ENCODE peak calls at places on chromosomes 7 and 10, in ten cellular contexts. B, Y, V, O, N, J, H, X, Z and T are unnamed samples.
A peak's percentile ranks its signal among the peaks of the same experiment; 100 is the strongest.

GRCh38 chr10:63712717-63713115 is 191.5 kb downstream of the REEP3 start:
- DNase-seq in Z (no peak), H (no peak), Y (no peak), X (no peak), O (no peak), V (no peak), J (no peak), B (no peak), N (no peak), T (no peak)

GRCh38 chr7:29285451-29285807 is 90.9 kb downstream of the CHN2 start:
- DNase-seq in B (no peak), Y (no peak), N (peak; percentile 20), V (no peak), J (peak; percentile 96), H (no peak), O (no peak), X (no peak), Z (no peak), T (no peak)

GRCh38 chr10:93098816-93099215 is 25.1 kb downstream of the CYP26A1 start:
- DNase-seq in Z (no peak), Y (peak; percentile 2), V (no peak), X (no peak), B (no peak), O (no peak), N (no peak), J (no peak), H (no peak), T (no peak)

GRCh38 chr7:48085433-48085791 is 3.7 kb upstream of the UPP1 start:
- DNase-seq in V (no peak), N (no peak), O (no peak), H (no peak), Y (no peak), J (no peak), B (no peak), Z (no peak), X (no peak), T (no peak)

GRCh38 chr10:100510533-100511308 is 8.9 kb downstream of the SEC31B start:
- DNase-seq in N (no peak), X (no peak), J (no peak), V (peak; percentile 28), H (no peak), Z (no peak), B (no peak), Y (no peak), O (no peak), T (no peak)

GRCh38 chr7:134766779-134767566 is 12.5 kb upstream of the CALD1 start:
- DNase-seq in X (peak; percentile 40), V (no peak), Y (no peak), N (no peak), B (no peak), H (no peak), Z (no peak), O (no peak), J (peak; percentile 68), T (no peak)

GRCh38 chr7:76048668-76048988 is 722 bp downstream of the MDH2 start:
- DNase-seq in Z (no peak), O (no peak), V (no peak), Y (peak; percentile 47), J (no peak), X (no peak), B (no peak), H (peak; percentile 59), N (peak; percentile 29), T (peak; percentile 56)

GRCh38 chr10:132788180-132788830 is 2.4 kb upstream of the NKX6-2 start:
- DNase-seq in X (no peak), B (peak; percentile 62), V (no peak), O (no peak), H (peak; percentile 73), Z (no peak), Y (no peak), J (no peak), N (peak; percentile 55), T (no peak)

GRCh38 chr10:119493155-119493554 is 49.4 kb downstream of the RGS10 start:
- DNase-seq in J (no peak), H (no peak), O (no peak), Z (no peak), B (no peak), Y (no peak), V (no peak), N (no peak), X (no peak), T (no peak)

GRCh38 chr10:131206136-131206995 is 105.2 kb downstream of the TCERG1L start:
- DNase-seq in J (no peak), Y (no peak), B (no peak), Z (no peak), O (no peak), N (no peak), V (no peak), X (no peak), H (no peak), T (no peak)

GRCh38 chr7:120996333-120996982 is 7.9 kb downstream of the CPED1 start:
- DNase-seq in Z (no peak), V (peak; percentile 56), H (no peak), Y (peak; percentile 88), B (no peak), O (peak; percentile 81), X (peak; percentile 90), J (peak; percentile 82), N (no peak), T (peak; percentile 27)

GRCh38 chr10:17454181-17454800 is at the start of gene ST8SIA6:
- DNase-seq in V (no peak), Y (peak; percentile 51), B (peak; percentile 77), H (peak; percentile 83), O (no peak), X (no peak), J (peak; percentile 37), N (peak; percentile 37), Z (peak; percentile 70), T (peak; percentile 69)

GRCh38 chr10:20981419-20981953 is 84.4 kb upstream of the NEBL start:
- DNase-seq in V (no peak), N (no peak), B (no peak), O (no peak), H (no peak), Y (no peak), Z (no peak), J (no peak), X (no peak), T (no peak)

GRCh38 chr7:149261321-149261828 is 621 bp upstream of the ZNF783 start:
- DNase-seq in Y (no peak), Z (no peak), O (no peak), V (no peak), X (peak; percentile 13), B (no peak), J (peak; percentile 69), H (peak; percentile 22), N (peak; percentile 22), T (no peak)

GRCh38 chr7:111855161-111855841 is 293.0 kb upstream of the IMMP2L start:
- DNase-seq in Y (peak; percentile 69), N (peak; percentile 58), Z (no peak), B (peak; percentile 51), X (peak; percentile 27), H (peak; percentile 59), J (peak; percentile 39), O (peak; percentile 23), V (no peak), T (no peak)

GRCh38 chr7:92645531-92646061 is 55.4 kb upstream of the FAM133B start:
- DNase-seq in O (peak; percentile 57), B (peak; percentile 71), Z (no peak), N (peak; percentile 91), X (no peak), H (peak; percentile 25), V (no peak), Y (peak; percentile 87), J (peak; percentile 46), T (no peak)
- H3K4me1 ChIP-seq in O (peaks cover 35% of the 10 kb centered on the region), B (peaks cover 43% of the 10 kb centered on the region), Z (peaks cover 5% of the 10 kb centered on the region), N (peaks cover 74% of the 10 kb centered on the region), X (peaks cover 18% of the 10 kb centered on the region), H (peaks cover 7% of the 10 kb centered on the region), V (no peaks in the 10 kb centered on the region), Y (peaks cover 25% of the 10 kb centered on the region), J (peaks cover 33% of the 10 kb centered on the region), T (peaks cover 11% of the 10 kb centered on the region)

DNA sequence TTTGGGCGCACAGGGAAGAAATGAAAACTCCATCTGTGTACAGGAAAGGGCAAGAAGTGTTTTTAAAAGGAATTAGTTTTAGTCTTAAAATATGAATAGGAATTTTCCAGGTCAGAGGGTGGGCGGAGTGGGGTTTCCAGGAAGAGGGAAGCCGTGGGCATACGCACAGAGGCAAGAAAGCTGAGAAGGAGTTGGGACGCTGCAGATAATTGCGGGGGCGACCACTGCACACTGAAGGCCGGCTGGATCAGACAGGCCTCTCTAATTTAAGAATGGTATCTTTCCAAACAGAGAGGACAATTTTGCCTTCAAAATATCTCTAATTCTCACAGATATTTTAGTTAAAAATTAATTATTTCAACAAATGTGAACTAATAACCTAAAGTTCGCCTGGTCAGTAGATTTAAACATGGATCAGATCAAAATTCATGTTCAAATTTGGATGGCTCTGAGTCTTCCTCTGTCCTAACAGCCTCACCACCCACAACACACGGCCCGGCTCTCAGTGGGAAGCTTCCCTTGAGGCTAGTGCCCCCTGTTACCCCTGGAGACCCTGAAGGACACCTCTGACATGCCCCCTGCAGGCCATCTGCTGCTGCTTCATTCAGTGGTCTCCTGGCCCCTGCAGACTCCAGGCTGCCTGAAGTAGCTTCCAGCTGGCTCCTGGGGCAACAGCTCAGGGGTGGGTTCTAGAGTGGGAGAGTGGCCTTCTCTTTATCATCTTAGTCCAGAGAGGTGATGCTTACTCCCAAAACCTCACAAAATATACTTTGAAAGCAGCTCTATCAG is 189.3 kb upstream of the INHBA start:
- DNase-seq in B (no peak), H (peak; percentile 28), X (no peak), J (no peak), Z (peak; percentile 11), V (no peak), N (no peak), O (no peak), Y (no peak), T (no peak)
- TF ChIP-seq CTCF in B (no peak), H (peak; percentile 43), X (no peak), J (no peak), Z (peak; percentile 36), V (no peak), N (no peak), O (no peak), Y (no peak), T (no peak)

DNA sequence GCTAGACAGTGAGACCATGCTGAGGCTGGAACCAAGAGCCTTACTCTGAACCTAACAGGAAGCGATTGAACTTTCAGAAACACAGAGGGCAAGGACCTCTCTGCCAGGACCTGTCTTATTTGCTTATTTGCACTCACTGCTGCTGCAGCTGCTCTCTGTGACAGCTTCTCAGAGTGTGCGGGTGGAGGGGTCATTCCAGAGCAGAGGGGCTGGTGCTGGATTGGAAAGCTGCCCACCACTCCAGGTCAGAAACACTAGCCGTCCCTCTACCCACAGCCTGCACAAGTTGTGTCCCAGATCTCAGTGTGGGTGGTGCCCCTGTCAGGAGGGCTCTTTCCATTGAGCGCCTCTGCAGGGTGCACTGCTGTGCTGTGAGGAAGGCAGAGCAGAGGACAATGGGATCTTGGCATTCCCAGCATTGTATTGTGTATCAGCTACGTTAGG is 126.2 kb downstream of the CCNY start:
- DNase-seq in J (no peak), B (no peak), O (no peak), X (no peak), Y (no peak), Z (no peak), H (peak; percentile 82), N (no peak), V (no peak), T (no peak)
- H3K4me1 ChIP-seq in J (peaks cover 10% of the 10 kb centered on the region), B (peaks cover 6% of the 10 kb centered on the region), O (peaks cover 54% of the 10 kb centered on the region), X (peaks cover 56% of the 10 kb centered on the region), Y (peaks cover 6% of the 10 kb centered on the region), Z (peaks cover 72% of the 10 kb centered on the region), H (peaks cover 78% of the 10 kb centered on the region), N (peaks cover 12% of the 10 kb centered on the region), V (peaks cover 7% of the 10 kb centered on the region), T (peaks cover 79% of the 10 kb centered on the region)

DNA sequence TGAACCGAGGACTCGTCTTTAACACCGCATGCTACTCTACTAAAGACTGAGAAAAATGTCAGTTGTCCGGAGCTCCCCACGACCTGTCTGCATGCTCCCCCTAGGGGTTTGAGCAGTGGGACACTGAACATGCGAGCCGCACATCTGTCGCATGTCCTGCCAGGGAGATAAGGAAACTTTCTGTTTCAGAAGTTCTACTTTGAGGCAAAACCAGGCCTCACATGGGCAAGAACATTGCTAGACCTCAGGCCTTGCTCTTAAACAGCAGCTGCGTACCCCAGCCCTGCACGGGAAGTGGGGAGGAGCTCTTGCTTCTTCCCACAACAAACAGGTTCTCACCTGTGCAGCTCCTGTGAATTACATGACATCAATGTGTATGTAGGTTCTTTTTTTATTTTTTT is 30.3 kb upstream of the HERPUD2 start:
- DNase-seq in J (no peak), V (no peak), H (no peak), O (no peak), Z (no peak), Y (no peak), B (peak; percentile 43), N (no peak), X (no peak), T (no peak)
- TF ChIP-seq CTCF in J (no peak), V (no peak), H (no peak), O (no peak), Z (peak; percentile 42), Y (no peak), B (no peak), N (no peak), X (no peak), T (no peak)